ENCODE peak calls at places on chromosome 2, in eight cellular contexts. One of them, this sample, is unnamed.
A peak's percentile ranks its signal among the peaks of the same experiment; 100 is the strongest.

GRCh38 chr2:134462275-134462674 is 208.4 kb downstream of the MGAT5 start:
- DNase-seq in RPMI7951: no peak
- DNase-seq in germinal center: no peak
- DNase-seq in activated naive CD4-positive, alpha-beta T cell treated with anti-CD3 and anti-CD28 coated beads, Interleukin-2, amount 50 U/mL, for 72 hours: no peak
- DNase-seq in activated T-cell treated with anti-CD3 and anti-CD28 coated beads for 48 hours: no peak
- DNase-seq in NCI-H2107: no peak
- DNase-seq in mesenteric fat pad: peak; percentile 65
- DNase-seq in central memory CD4-positive, alpha-beta T cell: no peak
- DNase-seq in this sample: no peak

GRCh38 chr2:225740086-225740485 is 340.6 kb downstream of the NYAP2 start:
- DNase-seq in RPMI7951: no peak
- DNase-seq in activated T-cell treated with anti-CD3 and anti-CD28 coated beads for 48 hours: no peak
- DNase-seq in central memory CD4-positive, alpha-beta T cell: no peak
- DNase-seq in NCI-H2107: no peak
- DNase-seq in activated naive CD4-positive, alpha-beta T cell treated with anti-CD3 and anti-CD28 coated beads, Interleukin-2, amount 50 U/mL, for 72 hours: no peak
- DNase-seq in germinal center: no peak
- DNase-seq in mesenteric fat pad: no peak
- DNase-seq in this sample: no peak

GRCh38 chr2:111071480-111072143 is 49.1 kb upstream of the BCL2L11 start:
- DNase-seq in RPMI7951: peak; percentile 87
- DNase-seq in NCI-H2107: no peak
- DNase-seq in activated T-cell treated with anti-CD3 and anti-CD28 coated beads for 48 hours: no peak
- DNase-seq in mesenteric fat pad: no peak
- DNase-seq in central memory CD4-positive, alpha-beta T cell: no peak
- DNase-seq in activated naive CD4-positive, alpha-beta T cell treated with anti-CD3 and anti-CD28 coated beads, Interleukin-2, amount 50 U/mL, for 72 hours: no peak
- DNase-seq in germinal center: no peak
- DNase-seq in this sample: peak; percentile 92

GRCh38 chr2:68762665-68763064 is 28.1 kb downstream of the ARHGAP25 start:
- DNase-seq in RPMI7951: peak; percentile 33
- DNase-seq in NCI-H2107: no peak
- DNase-seq in activated naive CD4-positive, alpha-beta T cell treated with anti-CD3 and anti-CD28 coated beads, Interleukin-2, amount 50 U/mL, for 72 hours: no peak
- DNase-seq in central memory CD4-positive, alpha-beta T cell: peak; percentile 38
- DNase-seq in germinal center: no peak
- DNase-seq in mesenteric fat pad: no peak
- DNase-seq in activated T-cell treated with anti-CD3 and anti-CD28 coated beads for 48 hours: no peak
- DNase-seq in this sample: no peak

GRCh38 chr2:25373269-25373981 is 31.7 kb upstream of the DNMT3A start:
- DNase-seq in activated T-cell treated with anti-CD3 and anti-CD28 coated beads for 48 hours: no peak
- DNase-seq in activated naive CD4-positive, alpha-beta T cell treated with anti-CD3 and anti-CD28 coated beads, Interleukin-2, amount 50 U/mL, for 72 hours: peak; percentile 54
- DNase-seq in germinal center: no peak
- DNase-seq in NCI-H2107: peak; percentile 5
- DNase-seq in RPMI7951: no peak
- DNase-seq in mesenteric fat pad: peak; percentile 76
- DNase-seq in central memory CD4-positive, alpha-beta T cell: no peak
- DNase-seq in this sample: no peak

GRCh38 chr2:12424820-12425219 is 291.9 kb upstream of the TRIB2 start:
- DNase-seq in activated naive CD4-positive, alpha-beta T cell treated with anti-CD3 and anti-CD28 coated beads, Interleukin-2, amount 50 U/mL, for 72 hours: no peak
- DNase-seq in central memory CD4-positive, alpha-beta T cell: no peak
- DNase-seq in NCI-H2107: no peak
- DNase-seq in RPMI7951: no peak
- DNase-seq in germinal center: no peak
- DNase-seq in mesenteric fat pad: no peak
- DNase-seq in activated T-cell treated with anti-CD3 and anti-CD28 coated beads for 48 hours: no peak
- DNase-seq in this sample: no peak

GRCh38 chr2:109063326-109063670 is 65.7 kb upstream of the SH3RF3 start:
- DNase-seq in mesenteric fat pad: peak; percentile 80
- DNase-seq in activated naive CD4-positive, alpha-beta T cell treated with anti-CD3 and anti-CD28 coated beads, Interleukin-2, amount 50 U/mL, for 72 hours: no peak
- DNase-seq in RPMI7951: no peak
- DNase-seq in central memory CD4-positive, alpha-beta T cell: no peak
- DNase-seq in germinal center: no peak
- DNase-seq in activated T-cell treated with anti-CD3 and anti-CD28 coated beads for 48 hours: no peak
- DNase-seq in NCI-H2107: peak; percentile 37
- DNase-seq in this sample: no peak

GRCh38 chr2:167550448-167550847 is 662.2 kb downstream of the XIRP2 start:
- DNase-seq in activated naive CD4-positive, alpha-beta T cell treated with anti-CD3 and anti-CD28 coated beads, Interleukin-2, amount 50 U/mL, for 72 hours: no peak
- DNase-seq in germinal center: peak; percentile 1
- DNase-seq in mesenteric fat pad: no peak
- DNase-seq in RPMI7951: no peak
- DNase-seq in central memory CD4-positive, alpha-beta T cell: no peak
- DNase-seq in NCI-H2107: no peak
- DNase-seq in activated T-cell treated with anti-CD3 and anti-CD28 coated beads for 48 hours: no peak
- DNase-seq in this sample: no peak

GRCh38 chr2:47534179-47534919 is 131.4 kb downstream of the MSH2 start:
- DNase-seq in RPMI7951: peak; percentile 96
- DNase-seq in activated naive CD4-positive, alpha-beta T cell treated with anti-CD3 and anti-CD28 coated beads, Interleukin-2, amount 50 U/mL, for 72 hours: no peak
- DNase-seq in central memory CD4-positive, alpha-beta T cell: no peak
- DNase-seq in activated T-cell treated with anti-CD3 and anti-CD28 coated beads for 48 hours: no peak
- DNase-seq in germinal center: no peak
- DNase-seq in mesenteric fat pad: no peak
- DNase-seq in NCI-H2107: no peak
- DNase-seq in this sample: peak; percentile 97

GRCh38 chr2:86672027-86672545 is 48.0 kb upstream of the RMND5A start:
- DNase-seq in NCI-H2107: no peak
- DNase-seq in RPMI7951: no peak
- DNase-seq in mesenteric fat pad: no peak
- DNase-seq in central memory CD4-positive, alpha-beta T cell: no peak
- DNase-seq in germinal center: no peak
- DNase-seq in activated naive CD4-positive, alpha-beta T cell treated with anti-CD3 and anti-CD28 coated beads, Interleukin-2, amount 50 U/mL, for 72 hours: no peak
- DNase-seq in activated T-cell treated with anti-CD3 and anti-CD28 coated beads for 48 hours: no peak
- DNase-seq in this sample: no peak

This sample was measured in M059J.